ENCODE peak calls at places on chromosomes 12 and 14, in four cellular contexts. T, P, O and M are unnamed samples.

GRCh38 chr12:77946541-77947021 is 115.9 kb downstream of the NAV3 start:
- DNase-seq in P (peak), T (no peak), O (no peak), M (peak)

GRCh38 chr14:100445436-100446088 is 122.4 kb downstream of the SLC25A47 start:
- DNase-seq in O (no peak), T (no peak), P (no peak), M (no peak)

GRCh38 chr12:43112101-43112661 is 439.8 kb downstream of the ADAMTS20 start:
- DNase-seq in P (peak), T (no peak), O (no peak), M (no peak)

GRCh38 chr12:89874146-89874545 is 165.5 kb upstream of the ATP2B1 start:
- DNase-seq in P (peak), T (no peak), O (no peak), M (no peak)

GRCh38 chr12:55931780-55932545 is 1.0 kb downstream of the DGKA start:
- DNase-seq in O (peak), T (peak), P (peak), M (peak)

GRCh38 chr12:108838194-108839010 is 19.0 kb downstream of the SSH1 start:
- DNase-seq in P (peak), O (peak), T (peak), M (peak)

GRCh38 chr14:32417956-32418552 is 89.0 kb downstream of the AKAP6 start:
- DNase-seq in O (no peak), P (peak), T (no peak), M (peak)

GRCh38 chr14:64572721-64573508 is 23.2 kb downstream of the PPP1R36 start:
- DNase-seq in P (no peak), O (no peak), T (no peak), M (peak)

GRCh38 chr12:14272954-14273910 is 92.2 kb upstream of the ATF7IP start:
- DNase-seq in P (no peak), T (no peak), O (no peak), M (no peak)

GRCh38 chr12:124369055-124369900 is 74.4 kb downstream of the RFLNA start:
- DNase-seq in T (peak), O (no peak), P (peak), M (peak)